ENCODE peak calls at places on chromosome 1, in eight cellular contexts. S is WTC11; A is body of pancreas; Y is hypothalamus; R is stimulated activated CD4-positive, alpha-beta T cell treated with anti-CD3 and anti-CD28 coated beads, TNF-alpha, amount 100 ng/mL, for 48 hours; I is tibial artery; E is A172; M is transverse colon. P is an unnamed sample.

GRCh38 chr1:156081174-156082110 is 823 bp downstream of the MEX3A start:
- DNase-seq in A (no peak), M (no peak), Y (no peak), R (no peak), I (no peak), E (peak), S (no peak), P (peak)

GRCh38 chr1:178232949-178233348 is 139.0 kb downstream of the RASAL2 start:
- DNase-seq in E (no peak), R (no peak), Y (no peak), I (no peak), M (no peak), S (no peak), A (no peak), P (no peak)

GRCh38 chr1:26387447-26387846 is 14.9 kb upstream of the ZNF683 start:
- DNase-seq in Y (no peak), R (no peak), E (peak), I (no peak), A (no peak), S (no peak), M (peak), P (no peak)

GRCh38 chr1:42670425-42670824 is 11.8 kb upstream of the YBX1 start:
- DNase-seq in M (no peak), R (no peak), S (no peak), I (no peak), E (no peak), Y (no peak), A (no peak), P (no peak)

GRCh38 chr1:1943834-1944570 is 24.9 kb upstream of the TMEM52 start:
- DNase-seq in R (peak), A (peak), E (peak), I (no peak), Y (peak), S (peak), M (peak), P (peak)

GRCh38 chr1:64469977-64470669 is at the start of gene CACHD1:
- DNase-seq in A (peak), R (peak), E (peak), I (peak), S (peak), Y (peak), M (peak), P (peak)

GRCh38 chr1:182459949-182460348 is 10.0 kb downstream of the RGSL1 start:
- DNase-seq in M (no peak), Y (no peak), S (no peak), E (no peak), I (no peak), A (no peak), R (no peak), P (no peak)

GRCh38 chr1:33346921-33347649 is 26.2 kb upstream of the A3GALT2 start:
- DNase-seq in R (no peak), M (peak), E (peak), I (peak), S (no peak), Y (no peak), A (peak), P (no peak)

GRCh38 chr1:182575540-182576149 is 13.4 kb downstream of the RNASEL start:
- DNase-seq in M (no peak), Y (no peak), S (no peak), A (no peak), R (no peak), I (no peak), E (peak), P (no peak)

GRCh38 chr1:218459878-218460277 is 114.7 kb downstream of the TGFB2 start:
- DNase-seq in E (peak), A (no peak), R (no peak), I (peak), M (no peak), Y (no peak), S (peak), P (no peak)